ENCODE peak calls at places on chromosome 3, in seven cellular contexts. D is neuronal stem cell; T is psoas muscle; Z is CD4-positive, CD25-positive, alpha-beta regulatory T cell; V is neural progenitor cell; A is pancreas; Y is HCT116. I is an unnamed sample. For H3K4me1, the result is how much of the 10 kb centered on the place peaks cover.

GRCh38 chr3:108319428-108320053 is 23.2 kb downstream of the HHLA2 start:
- DNase-seq in A (peak), Y (no peak), Z (no peak), T (no peak), V (no peak), D (no peak), I (no peak)

GRCh38 chr3:66267031-66267430 is 46.2 kb downstream of the SLC25A26 start:
- DNase-seq in V (no peak), A (no peak), Z (no peak), D (no peak), Y (no peak), T (no peak), I (no peak)

GRCh38 chr3:32602206-32602605 is 31.5 kb upstream of the DYNC1LI1 start:
- DNase-seq in Z (no peak), A (no peak), V (no peak), T (no peak), D (no peak), Y (no peak), I (no peak)

GRCh38 chr3:37032961-37033360 is 39.6 kb downstream of the MLH1 start:
- DNase-seq in V (no peak), T (peak), D (no peak), A (no peak), Z (no peak), Y (no peak), I (no peak)

GRCh38 chr3:69226071-69226470 is 103.7 kb upstream of the LMOD3 start:
- DNase-seq in A (no peak), Y (no peak), V (no peak), T (no peak), D (no peak), Z (no peak), I (no peak)

GRCh38 chr3:192851821-192852352 is 65.8 kb downstream of the MB21D2 start:
- DNase-seq in D (no peak), V (no peak), Y (peak), Z (no peak), A (peak), T (peak), I (no peak)

GRCh38 chr3:157174265-157174615 is 14.3 kb upstream of the CCNL1 start:
- DNase-seq in A (peak), D (no peak), Y (no peak), T (no peak), V (peak), Z (no peak), I (no peak)

GRCh38 chr3:158347966-158348365 is 223.0 kb upstream of the MLF1 start:
- DNase-seq in T (no peak), Z (no peak), A (no peak), D (no peak), V (no peak), Y (no peak), I (no peak)

GRCh38 chr3:141656771-141657170 is 81.3 kb upstream of the RNF7 start:
- DNase-seq in D (no peak), T (no peak), V (no peak), Z (no peak), A (no peak), Y (no peak), I (no peak)

GRCh38 chr3:72336114-72336651 is 512.1 kb downstream of the SHQ1 start:
- DNase-seq in A (no peak), Z (no peak), T (no peak), Y (no peak), D (no peak), V (no peak), I (no peak)

GRCh38 chr3:188286087-188286513 is 132.1 kb downstream of the LPP start:
- DNase-seq in Z (no peak), A (no peak), T (peak), D (no peak), V (no peak), Y (peak), I (no peak)

GRCh38 chr3:13308406-13308805 is 111.7 kb downstream of the NUP210 start:
- DNase-seq in D (peak), Z (peak), T (no peak), Y (peak), V (peak), A (peak), I (no peak)

GRCh38 chr3:64399205-64399800 is 174.0 kb upstream of the PRICKLE2 start:
- DNase-seq in V (peak), T (no peak), Y (peak), D (peak), Z (peak), A (peak), I (no peak)

GRCh38 chr3:7015683-7016440 is 154.9 kb downstream of the GRM7 start:
- DNase-seq in D (no peak), T (no peak), V (peak), Y (peak), Z (no peak), A (no peak), I (no peak)

GRCh38 chr3:143608966-143609365 is 239.3 kb downstream of the SLC9A9 start:
- DNase-seq in Y (no peak), A (no peak), V (no peak), Z (no peak), D (no peak), T (no peak), I (no peak)

GRCh38 chr3:33299395-33300081 is 22.3 kb downstream of the FBXL2 start:
- DNase-seq in T (no peak), D (no peak), Y (peak), V (no peak), Z (no peak), A (no peak), I (no peak)

GRCh38 chr3:160612386-160613115 is 47.2 kb upstream of the KPNA4 start:
- DNase-seq in V (no peak), T (no peak), A (no peak), Z (no peak), Y (no peak), D (no peak), I (no peak)

GRCh38 chr3:157042226-157042625 is 117.7 kb downstream of the CCNL1 start:
- DNase-seq in Y (no peak), Z (no peak), V (no peak), A (no peak), D (no peak), T (no peak), I (no peak)

GRCh38 chr3:45417949-45418847 is 29.8 kb downstream of the LARS2 start:
- DNase-seq in Y (no peak), D (no peak), V (no peak), T (no peak), Z (no peak), A (peak), I (no peak)

GRCh38 chr3:114411811-114412803 is 118.3 kb downstream of the TIGIT start:
- DNase-seq in T (peak), D (no peak), A (peak), Z (peak), V (no peak), Y (peak), I (no peak)

GRCh38 chr3:64321747-64322146 is 96.5 kb upstream of the PRICKLE2 start:
- DNase-seq in Z (no peak), V (no peak), D (no peak), Y (no peak), A (no peak), T (no peak), I (no peak)

GRCh38 chr3:160038862-160039562 is 50.4 kb downstream of the IL12A start:
- DNase-seq in D (peak), A (peak), Z (no peak), T (no peak), V (peak), Y (no peak), I (no peak)

GRCh38 chr3:28949580-28949979 is 331.3 kb upstream of the RBMS3 start:
- DNase-seq in D (no peak), T (no peak), V (no peak), A (no peak), Y (no peak), Z (no peak), I (no peak)

GRCh38 chr3:139434764-139435291 is 41.5 kb downstream of the RBP2 start:
- DNase-seq in A (no peak), T (no peak), Y (no peak), D (no peak), V (no peak), Z (no peak), I (no peak)

GRCh38 chr3:111538687-111539086 is 3.3 kb upstream of the CD96 start:
- DNase-seq in A (no peak), Y (no peak), D (no peak), Z (no peak), V (no peak), T (no peak), I (no peak)

GRCh38 chr3:148646126-148646660 is 51.5 kb upstream of the AGTR1 start:
- DNase-seq in V (no peak), Y (no peak), D (no peak), T (no peak), A (no peak), Z (no peak), I (no peak)
- H3K4me1 ChIP-seq in V (under half), Y (under half), D (under half), T (under half), A (under half), Z (under half), I (under half)

GRCh38 chr3:16439848-16440708 is 73.4 kb downstream of the RFTN1 start:
- DNase-seq in V (no peak), D (no peak), Z (no peak), A (no peak), Y (no peak), T (no peak), I (no peak)
- H3K4me3 ChIP-seq in V (no peak), D (no peak), Z (no peak), A (no peak), Y (no peak), T (no peak), I (no peak)

DNA sequence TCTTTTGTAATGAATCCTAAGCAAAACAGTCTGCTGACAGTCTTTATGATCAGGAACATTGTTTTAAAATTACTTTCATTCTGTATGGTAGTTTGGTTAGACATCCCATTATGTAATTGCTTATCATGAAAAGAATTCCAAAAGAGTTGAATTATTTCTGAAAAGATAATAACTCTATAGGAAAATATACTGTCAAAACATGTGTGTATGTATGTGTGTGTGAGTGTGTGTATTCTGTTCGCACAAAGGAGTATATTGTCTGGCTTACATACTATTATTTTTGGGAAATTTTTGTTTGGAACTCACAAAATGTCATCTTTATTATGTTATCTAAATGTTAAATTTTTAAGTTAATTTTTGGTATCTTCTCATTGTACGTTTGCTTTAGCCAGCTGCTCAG is 1075.9 kb downstream of the ZPLD1 start:
- DNase-seq in A (no peak), T (no peak), Z (no peak), V (no peak), Y (no peak), D (no peak), I (no peak)
- H3K4me1 ChIP-seq in A (under half), T (under half), Z (under half), V (under half), Y (under half), D (under half), I (under half)

GRCh38 chr3:96027718-96028117 is 786.7 kb upstream of the EPHA6 start:
- DNase-seq in A (no peak), Y (no peak), Z (no peak), T (no peak), V (no peak), D (no peak), I (no peak)
- H3K4me3 ChIP-seq in A (no peak), Y (no peak), Z (no peak), T (no peak), V (no peak), D (no peak), I (no peak)

GRCh38 chr3:84742915-84743314 is 215.9 kb upstream of the CADM2 start:
- DNase-seq in Z (no peak), T (no peak), A (no peak), V (no peak), Y (no peak), D (no peak), I (no peak)
- H3K4me1 ChIP-seq in Z (under half), T (under half), A (under half), V (under half), Y (under half), D (under half), I (under half)

GRCh38 chr3:183554377-183554776 is 1.1 kb downstream of the KLHL6 start:
- DNase-seq in Z (peak), Y (no peak), D (no peak), T (no peak), A (no peak), V (no peak), I (no peak)
- H3K4me3 ChIP-seq in Z (peak), Y (no peak), D (no peak), T (peak), A (no peak), V (no peak), I (peak)